ENCODE peak calls at places on chromosomes 4 and X, in six cellular contexts. One of them, this sample, is unnamed.

GRCh38 chrX:72052415-72053090 is 79.2 kb downstream of the RTL5 start:
- DNase-seq in HFFc6: no peak
- DNase-seq in activated naive CD8-positive, alpha-beta T cell treated with anti-CD3 and anti-CD28 coated beads, Interleukin-2, amount 50 U/mL, for 16 hours: no peak
- DNase-seq in HEK293T: no peak
- DNase-seq in activated CD4-positive, alpha-beta T cell treated with anti-CD3 and anti-CD28 coated beads, Interleukin-2, amount 10 ng/mL, durations not matched to agents 24 days and 14 days: no peak
- DNase-seq in adipocyte: peak; percentile 40
- DNase-seq in this sample: no peak

GRCh38 chrX:130005408-130005807 is 23.0 kb downstream of the BCORL1 start:
- DNase-seq in activated CD4-positive, alpha-beta T cell treated with anti-CD3 and anti-CD28 coated beads, Interleukin-2, amount 10 ng/mL, durations not matched to agents 24 days and 14 days: no peak
- DNase-seq in activated naive CD8-positive, alpha-beta T cell treated with anti-CD3 and anti-CD28 coated beads, Interleukin-2, amount 50 U/mL, for 16 hours: no peak
- DNase-seq in adipocyte: no peak
- DNase-seq in HFFc6: no peak
- DNase-seq in HEK293T: no peak
- DNase-seq in this sample: no peak

GRCh38 chrX:17944833-17945497 is 83.9 kb upstream of the RAI2 start:
- DNase-seq in HFFc6: no peak
- DNase-seq in activated naive CD8-positive, alpha-beta T cell treated with anti-CD3 and anti-CD28 coated beads, Interleukin-2, amount 50 U/mL, for 16 hours: no peak
- DNase-seq in adipocyte: peak; percentile 2
- DNase-seq in activated CD4-positive, alpha-beta T cell treated with anti-CD3 and anti-CD28 coated beads, Interleukin-2, amount 10 ng/mL, durations not matched to agents 24 days and 14 days: peak; percentile 65
- DNase-seq in HEK293T: peak; percentile 37
- DNase-seq in this sample: no peak

GRCh38 chr4:27974339-27974738 is 1113.7 kb downstream of the STIM2 start:
- DNase-seq in activated CD4-positive, alpha-beta T cell treated with anti-CD3 and anti-CD28 coated beads, Interleukin-2, amount 10 ng/mL, durations not matched to agents 24 days and 14 days: no peak
- DNase-seq in adipocyte: no peak
- DNase-seq in HFFc6: no peak
- DNase-seq in HEK293T: no peak
- DNase-seq in activated naive CD8-positive, alpha-beta T cell treated with anti-CD3 and anti-CD28 coated beads, Interleukin-2, amount 50 U/mL, for 16 hours: no peak
- DNase-seq in this sample: no peak

GRCh38 chr4:757111-757510 is 51.5 kb downstream of the PCGF3 start:
- DNase-seq in activated CD4-positive, alpha-beta T cell treated with anti-CD3 and anti-CD28 coated beads, Interleukin-2, amount 10 ng/mL, durations not matched to agents 24 days and 14 days: no peak
- DNase-seq in HFFc6: no peak
- DNase-seq in adipocyte: no peak
- DNase-seq in activated naive CD8-positive, alpha-beta T cell treated with anti-CD3 and anti-CD28 coated beads, Interleukin-2, amount 50 U/mL, for 16 hours: no peak
- DNase-seq in HEK293T: no peak
- DNase-seq in this sample: no peak

GRCh38 chr4:3756343-3757059 is 9.7 kb upstream of the ADRA2C start:
- DNase-seq in HEK293T: peak; percentile 59
- DNase-seq in HFFc6: no peak
- DNase-seq in adipocyte: no peak
- DNase-seq in activated naive CD8-positive, alpha-beta T cell treated with anti-CD3 and anti-CD28 coated beads, Interleukin-2, amount 50 U/mL, for 16 hours: no peak
- DNase-seq in activated CD4-positive, alpha-beta T cell treated with anti-CD3 and anti-CD28 coated beads, Interleukin-2, amount 10 ng/mL, durations not matched to agents 24 days and 14 days: no peak
- DNase-seq in this sample: no peak

GRCh38 chrX:29143356-29143755 is 556.1 kb downstream of the IL1RAPL1 start:
- DNase-seq in activated naive CD8-positive, alpha-beta T cell treated with anti-CD3 and anti-CD28 coated beads, Interleukin-2, amount 50 U/mL, for 16 hours: no peak
- DNase-seq in activated CD4-positive, alpha-beta T cell treated with anti-CD3 and anti-CD28 coated beads, Interleukin-2, amount 10 ng/mL, durations not matched to agents 24 days and 14 days: no peak
- DNase-seq in HEK293T: no peak
- DNase-seq in adipocyte: peak; percentile 15
- DNase-seq in HFFc6: no peak
- DNase-seq in this sample: peak; percentile 11

GRCh38 chr4:128682942-128683666 is 126.4 kb upstream of the JADE1 start:
- DNase-seq in adipocyte: no peak
- DNase-seq in HEK293T: no peak
- DNase-seq in activated CD4-positive, alpha-beta T cell treated with anti-CD3 and anti-CD28 coated beads, Interleukin-2, amount 10 ng/mL, durations not matched to agents 24 days and 14 days: no peak
- DNase-seq in HFFc6: no peak
- DNase-seq in activated naive CD8-positive, alpha-beta T cell treated with anti-CD3 and anti-CD28 coated beads, Interleukin-2, amount 50 U/mL, for 16 hours: no peak
- DNase-seq in this sample: no peak

GRCh38 chr4:152850377-152850776 is 70.6 kb downstream of the ARFIP1 start:
- DNase-seq in HEK293T: no peak
- DNase-seq in activated CD4-positive, alpha-beta T cell treated with anti-CD3 and anti-CD28 coated beads, Interleukin-2, amount 10 ng/mL, durations not matched to agents 24 days and 14 days: no peak
- DNase-seq in adipocyte: peak; percentile 15
- DNase-seq in activated naive CD8-positive, alpha-beta T cell treated with anti-CD3 and anti-CD28 coated beads, Interleukin-2, amount 50 U/mL, for 16 hours: no peak
- DNase-seq in HFFc6: peak; percentile 37
- DNase-seq in this sample: no peak

GRCh38 chr4:25843340-25844097 is 19.3 kb downstream of the SEL1L3 start:
- DNase-seq in adipocyte: no peak
- DNase-seq in HFFc6: no peak
- DNase-seq in activated CD4-positive, alpha-beta T cell treated with anti-CD3 and anti-CD28 coated beads, Interleukin-2, amount 10 ng/mL, durations not matched to agents 24 days and 14 days: peak; percentile 72
- DNase-seq in activated naive CD8-positive, alpha-beta T cell treated with anti-CD3 and anti-CD28 coated beads, Interleukin-2, amount 50 U/mL, for 16 hours: no peak
- DNase-seq in HEK293T: no peak
- DNase-seq in this sample: no peak

GRCh38 chrX:107775734-107776511 is at the start of gene TSC22D3:
- DNase-seq in activated naive CD8-positive, alpha-beta T cell treated with anti-CD3 and anti-CD28 coated beads, Interleukin-2, amount 50 U/mL, for 16 hours: no peak
- DNase-seq in HEK293T: peak; percentile 87
- DNase-seq in adipocyte: peak; percentile 79
- DNase-seq in activated CD4-positive, alpha-beta T cell treated with anti-CD3 and anti-CD28 coated beads, Interleukin-2, amount 10 ng/mL, durations not matched to agents 24 days and 14 days: peak; percentile 82
- DNase-seq in HFFc6: peak; percentile 61
- DNase-seq in this sample: peak; percentile 84

GRCh38 chr4:19592391-19592790 is 659.3 kb upstream of the SLIT2 start:
- DNase-seq in HFFc6: peak; percentile 8
- DNase-seq in activated naive CD8-positive, alpha-beta T cell treated with anti-CD3 and anti-CD28 coated beads, Interleukin-2, amount 50 U/mL, for 16 hours: no peak
- DNase-seq in activated CD4-positive, alpha-beta T cell treated with anti-CD3 and anti-CD28 coated beads, Interleukin-2, amount 10 ng/mL, durations not matched to agents 24 days and 14 days: no peak
- DNase-seq in HEK293T: no peak
- DNase-seq in adipocyte: no peak
- DNase-seq in this sample: no peak

GRCh38 chr4:3531306-3531886 is 826 bp downstream of the LRPAP1 start:
- DNase-seq in adipocyte: peak; percentile 30
- DNase-seq in activated naive CD8-positive, alpha-beta T cell treated with anti-CD3 and anti-CD28 coated beads, Interleukin-2, amount 50 U/mL, for 16 hours: no peak
- DNase-seq in HFFc6: no peak
- DNase-seq in HEK293T: no peak
- DNase-seq in activated CD4-positive, alpha-beta T cell treated with anti-CD3 and anti-CD28 coated beads, Interleukin-2, amount 10 ng/mL, durations not matched to agents 24 days and 14 days: no peak
- DNase-seq in this sample: peak; percentile 3